ENCODE peak calls at places on chromosome 4, in four cellular contexts. One of them, this sample, is unnamed.

GRCh38 chr4:132001542-132001941 is 1147.6 kb upstream of the PCDH10 start:
- DNase-seq in stimulated activated CD8-positive, alpha-beta memory T cell treated with anti-CD3 and anti-CD28 coated beads, Interleukin-4, amount 100 ng/mL, for 4 hours: no peak
- DNase-seq in cardiac muscle cell: no peak
- DNase-seq in NAMALWA: no peak
- DNase-seq in this sample: no peak

GRCh38 chr4:151117371-151117962 is 18.0 kb downstream of the RPS3A start:
- DNase-seq in stimulated activated CD8-positive, alpha-beta memory T cell treated with anti-CD3 and anti-CD28 coated beads, Interleukin-4, amount 100 ng/mL, for 4 hours: no peak
- DNase-seq in cardiac muscle cell: peak; percentile 80
- DNase-seq in NAMALWA: peak; percentile 88
- DNase-seq in this sample: no peak

GRCh38 chr4:147546341-147546740 is 65.4 kb downstream of the EDNRA start:
- DNase-seq in stimulated activated CD8-positive, alpha-beta memory T cell treated with anti-CD3 and anti-CD28 coated beads, Interleukin-4, amount 100 ng/mL, for 4 hours: no peak
- DNase-seq in cardiac muscle cell: no peak
- DNase-seq in NAMALWA: no peak
- DNase-seq in this sample: no peak

GRCh38 chr4:150252306-150252705 is 174.1 kb downstream of the DCLK2 start:
- DNase-seq in stimulated activated CD8-positive, alpha-beta memory T cell treated with anti-CD3 and anti-CD28 coated beads, Interleukin-4, amount 100 ng/mL, for 4 hours: no peak
- DNase-seq in cardiac muscle cell: no peak
- DNase-seq in NAMALWA: no peak
- DNase-seq in this sample: no peak

GRCh38 chr4:52996261-52997131 is 134.4 kb downstream of the RASL11B start:
- DNase-seq in stimulated activated CD8-positive, alpha-beta memory T cell treated with anti-CD3 and anti-CD28 coated beads, Interleukin-4, amount 100 ng/mL, for 4 hours: no peak
- DNase-seq in cardiac muscle cell: peak; percentile 30
- DNase-seq in NAMALWA: no peak
- DNase-seq in this sample: no peak

GRCh38 chr4:156190606-156191005 is 236.9 kb upstream of the CTSO start:
- DNase-seq in stimulated activated CD8-positive, alpha-beta memory T cell treated with anti-CD3 and anti-CD28 coated beads, Interleukin-4, amount 100 ng/mL, for 4 hours: no peak
- DNase-seq in cardiac muscle cell: no peak
- DNase-seq in NAMALWA: no peak
- DNase-seq in this sample: no peak

GRCh38 chr4:139515531-139515958 is 40.5 kb downstream of the SETD7 start:
- DNase-seq in stimulated activated CD8-positive, alpha-beta memory T cell treated with anti-CD3 and anti-CD28 coated beads, Interleukin-4, amount 100 ng/mL, for 4 hours: no peak
- DNase-seq in cardiac muscle cell: no peak
- DNase-seq in NAMALWA: no peak
- DNase-seq in this sample: no peak

GRCh38 chr4:7717946-7718490 is 221.6 kb downstream of the AFAP1 start:
- DNase-seq in stimulated activated CD8-positive, alpha-beta memory T cell treated with anti-CD3 and anti-CD28 coated beads, Interleukin-4, amount 100 ng/mL, for 4 hours: no peak
- DNase-seq in cardiac muscle cell: no peak
- DNase-seq in NAMALWA: no peak
- DNase-seq in this sample: no peak

GRCh38 chr4:187480146-187481145 is 515.1 kb upstream of the ZFP42 start:
- DNase-seq in stimulated activated CD8-positive, alpha-beta memory T cell treated with anti-CD3 and anti-CD28 coated beads, Interleukin-4, amount 100 ng/mL, for 4 hours: no peak
- DNase-seq in cardiac muscle cell: no peak
- DNase-seq in NAMALWA: no peak
- DNase-seq in this sample: no peak